ENCODE peak calls at places on chromosomes 16 and 17, in eight cellular contexts. V is IMR-90; Y is heart left ventricle; U is endodermal cell; C is tibial artery; M is neuronal stem cell; T is CD4-positive, alpha-beta T cell; J is lower lobe of right lung. Z is an unnamed sample. For H3K27me3, the result is how much of the 10 kb centered on the place peaks cover.

GRCh38 chr17:7515912-7516610 is 31.9 kb downstream of the POLR2A start:
- DNase-seq in M (no peak), Y (no peak), T (no peak), J (peak), V (no peak), C (no peak), U (no peak), Z (no peak)

GRCh38 chr17:69480197-69480596 is 65.7 kb downstream of the MAP2K6 start:
- DNase-seq in C (peak), T (no peak), M (no peak), Y (no peak), V (no peak), J (no peak), U (peak), Z (no peak)

GRCh38 chr17:50210249-50211225 is 9.1 kb upstream of the COL1A1 start:
- DNase-seq in T (no peak), C (peak), V (peak), U (peak), Y (peak), M (no peak), J (no peak), Z (peak)

GRCh38 chr17:66348605-66349165 is 46.3 kb downstream of the PRKCA start:
- DNase-seq in U (no peak), Y (peak), T (no peak), J (no peak), M (no peak), V (peak), C (no peak), Z (no peak)

GRCh38 chr16:30088832-30089624 is 2.7 kb downstream of the TBX6 start:
- DNase-seq in T (no peak), M (no peak), U (no peak), V (no peak), Y (no peak), C (no peak), J (no peak), Z (no peak)

GRCh38 chr17:17815062-17815406 is 21.8 kb downstream of the SREBF1 start:
- DNase-seq in T (no peak), U (no peak), M (no peak), J (no peak), C (no peak), Y (peak), V (no peak), Z (no peak)

GRCh38 chr17:65017375-65017774 is 39.2 kb downstream of the GNA13 start:
- DNase-seq in T (no peak), Y (no peak), J (no peak), C (no peak), U (no peak), V (no peak), M (no peak), Z (no peak)

GRCh38 chr16:68732068-68732680 is 4.9 kb upstream of the CDH1 start:
- DNase-seq in V (no peak), M (no peak), J (peak), Y (no peak), T (no peak), C (no peak), U (peak), Z (no peak)

GRCh38 chr17:63222655-63223054 is 223.5 kb downstream of the CYB561 start:
- DNase-seq in V (peak), C (no peak), U (no peak), Y (no peak), T (no peak), J (no peak), M (no peak), Z (no peak)

GRCh38 chr16:85363881-85364280 is 249.2 kb upstream of the GSE1 start:
- DNase-seq in M (no peak), J (no peak), Y (no peak), T (no peak), C (no peak), V (no peak), U (no peak), Z (no peak)

GRCh38 chr17:64938925-64939474 is 19.7 kb upstream of the LRRC37A3 start:
- DNase-seq in Y (peak), V (peak), T (no peak), U (peak), J (peak), M (no peak), C (peak), Z (peak)

GRCh38 chr17:81646869-81647600 is 9.3 kb downstream of the PDE6G start:
- DNase-seq in C (no peak), V (no peak), M (no peak), Y (no peak), T (no peak), J (no peak), U (no peak), Z (peak)

GRCh38 chr16:77449208-77449607 is 14.4 kb upstream of the ADAMTS18 start:
- DNase-seq in U (no peak), J (no peak), Y (no peak), C (no peak), M (no peak), V (no peak), T (no peak), Z (no peak)

GRCh38 chr17:48586355-48586924 is 3.6 kb downstream of the HOXB3 start:
- DNase-seq in U (peak), J (no peak), T (no peak), C (no peak), M (no peak), V (peak), Y (no peak), Z (no peak)

GRCh38 chr17:59620518-59621259 is 994 bp downstream of the CLTC start:
- DNase-seq in V (no peak), C (peak), M (no peak), J (peak), Y (peak), U (peak), T (peak), Z (peak)

GRCh38 chr17:15197229-15197628 is 67.9 kb downstream of the PMP22 start:
- DNase-seq in M (no peak), J (no peak), U (no peak), V (no peak), T (no peak), Y (no peak), C (no peak), Z (no peak)

GRCh38 chr17:9702916-9703780 is 57.8 kb downstream of the USP43 start:
- DNase-seq in M (no peak), T (no peak), Y (no peak), C (no peak), V (no peak), J (no peak), U (peak), Z (no peak)

GRCh38 chr17:1703063-1703462 is 7.1 kb downstream of the TLCD2 start:
- DNase-seq in Y (no peak), T (no peak), J (no peak), V (peak), U (no peak), M (no peak), C (no peak), Z (no peak)

GRCh38 chr16:55989569-55989907 is 114.4 kb upstream of the CES5A start:
- DNase-seq in U (no peak), M (no peak), C (no peak), V (no peak), T (no peak), J (no peak), Y (no peak), Z (no peak)

GRCh38 chr17:79595471-79595870 is 15.4 kb downstream of the RBFOX3 start:
- DNase-seq in T (no peak), M (no peak), Y (no peak), J (no peak), C (no peak), V (no peak), U (no peak), Z (no peak)
- H3K27me3 ChIP-seq in T (under half), M (under half), Y (half or more), J (half or more), C (under half), V (under half), U (under half), Z (under half)

GRCh38 chr17:71802663-71803062 is 318.2 kb upstream of the SOX9 start:
- DNase-seq in V (no peak), C (no peak), T (no peak), J (no peak), U (no peak), M (no peak), Y (no peak), Z (no peak)
- H3K27me3 ChIP-seq in V (under half), C (under half), T (under half), J (under half), U (under half), M (under half), Y (under half), Z (under half)

GRCh38 chr16:3036726-3037315 is at the start of gene BICDL2:
- DNase-seq in C (no peak), V (no peak), M (no peak), J (peak), T (no peak), U (peak), Y (no peak), Z (no peak)

GRCh38 chr16:3038256-3038655 is 1.5 kb upstream of the BICDL2 start:
- DNase-seq in T (no peak), Y (no peak), M (no peak), C (no peak), V (no peak), U (peak), J (no peak), Z (peak)

GRCh38 chr16:3035972-3036725 is 595 bp downstream of the BICDL2 start:
- DNase-seq in C (no peak), Y (no peak), J (peak), M (no peak), U (peak), V (no peak), T (no peak), Z (peak)

GRCh38 chr16:3035289-3035971 is 1.3 kb downstream of the BICDL2 start:
- DNase-seq in C (no peak), U (peak), V (no peak), J (no peak), M (no peak), T (no peak), Y (no peak), Z (peak)

DNA sequence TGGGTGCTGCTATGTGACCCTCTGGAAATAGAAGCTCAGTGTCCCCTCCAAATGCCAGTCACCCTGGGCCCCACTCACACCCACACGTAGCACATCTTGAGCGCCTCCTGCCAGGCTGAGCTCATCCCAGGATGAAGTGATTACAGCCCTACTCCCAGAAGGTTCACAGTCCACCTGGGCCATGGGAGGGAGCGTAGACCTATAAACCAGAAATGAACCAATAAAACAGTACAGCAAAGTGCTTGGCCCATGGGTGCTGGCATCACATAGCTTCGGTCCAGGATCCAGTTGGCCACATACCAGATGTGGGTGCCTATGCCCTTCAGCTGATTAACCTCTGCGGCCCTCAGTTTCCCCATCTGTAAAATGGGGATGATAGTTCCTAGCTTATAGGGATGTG is 2.2 kb upstream of the BICDL2 start:
- DNase-seq in U (no peak), J (no peak), V (no peak), T (no peak), M (no peak), C (no peak), Y (no peak), Z (no peak)
- H3K27me3 ChIP-seq in U (half or more), J (half or more), V (half or more), T (half or more), M (under half), C (under half), Y (half or more), Z (under half)

DNA sequence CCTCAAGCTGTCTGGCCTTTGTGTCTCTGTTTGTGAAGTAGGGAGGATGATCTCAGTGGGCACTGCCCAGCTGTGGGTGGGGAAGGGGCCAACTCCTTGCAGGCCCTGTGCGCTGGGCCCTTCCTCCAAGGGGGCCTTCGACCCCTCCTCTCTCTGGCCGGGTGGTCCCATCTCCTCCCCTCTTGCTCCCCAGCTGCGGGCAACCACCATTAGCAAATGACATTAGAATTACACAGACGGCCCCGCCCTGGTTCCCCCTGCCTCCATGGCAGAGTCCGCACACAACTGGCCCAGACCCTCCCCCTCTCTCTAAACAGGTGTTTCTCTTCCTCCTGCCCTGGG is 2.5 kb upstream of the SLC6A4 start:
- DNase-seq in C (no peak), V (no peak), T (no peak), M (no peak), J (no peak), U (no peak), Y (no peak), Z (no peak)
- H3K27me3 ChIP-seq in C (under half), V (half or more), T (half or more), M (under half), J (under half), U (half or more), Y (half or more), Z (under half)

GRCh38 chr17:34637548-34638525 is 58.5 kb downstream of the TMEM132E start:
- DNase-seq in C (peak), Y (peak), M (peak), T (peak), J (peak), V (peak), U (peak), Z (peak)
- H3K27me3 ChIP-seq in C (under half), Y (half or more), M (under half), T (under half), J (half or more), V (under half), U (half or more), Z (under half)

GRCh38 chr16:1286492-1287094 is 22.8 kb upstream of the UBE2I start:
- DNase-seq in J (no peak), U (no peak), T (no peak), V (no peak), Y (no peak), C (no peak), M (no peak), Z (peak)
- H3K27me3 ChIP-seq in J (half or more), U (under half), T (under half), V (half or more), Y (half or more), C (under half), M (under half), Z (under half)

GRCh38 chr16:706189-707061 is 824 bp upstream of the FBXL16 start:
- DNase-seq in U (peak), T (no peak), M (no peak), Y (no peak), J (no peak), V (no peak), C (no peak), Z (no peak)
- H3K27me3 ChIP-seq in U (half or more), T (half or more), M (under half), Y (half or more), J (half or more), V (half or more), C (under half), Z (under half)

DNA sequence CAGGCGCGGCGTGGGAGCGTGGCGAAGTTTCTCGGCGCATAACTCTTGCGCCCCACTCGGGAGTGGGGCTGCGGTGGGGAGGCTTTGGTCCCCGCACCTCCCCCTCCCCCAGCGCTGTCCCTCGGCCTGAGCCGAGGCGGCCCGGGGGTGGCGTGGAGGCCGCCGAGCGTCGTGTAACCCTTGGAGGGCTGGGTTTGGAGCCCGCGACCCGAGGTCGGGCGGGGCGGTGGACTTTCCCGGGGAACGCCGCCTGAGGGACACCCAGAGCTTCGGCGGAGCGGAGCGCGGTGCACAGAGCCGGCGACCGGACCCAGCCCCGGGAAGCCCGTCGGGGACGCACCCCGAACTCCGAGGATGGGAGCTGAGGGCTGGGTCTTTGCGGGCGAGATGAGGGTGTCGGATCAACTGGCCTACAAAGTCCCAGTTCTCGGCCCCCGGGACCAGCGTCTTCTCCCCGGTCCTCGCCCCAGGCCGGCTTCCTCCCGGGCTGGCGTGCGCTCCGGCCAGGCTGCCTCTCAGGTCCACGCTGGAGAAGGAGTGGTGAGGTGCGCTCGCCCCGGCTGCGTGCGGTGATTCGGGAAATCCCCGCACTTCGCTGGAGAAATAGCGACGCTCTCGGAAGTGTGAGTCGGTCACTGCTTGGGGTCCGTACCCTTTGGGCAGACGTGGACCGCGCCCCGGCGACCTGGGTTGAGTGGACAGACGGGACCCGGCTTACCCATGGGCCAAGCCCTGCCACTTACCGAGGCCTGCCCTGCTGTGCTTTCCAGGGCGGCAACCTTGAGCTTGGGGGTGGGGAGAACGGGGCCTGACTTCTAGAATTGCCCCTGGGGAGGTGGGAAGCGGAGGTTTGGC is 168.4 kb downstream of the RAB11FIP4 start:
- DNase-seq in U (peak), C (no peak), M (no peak), Y (peak), T (no peak), J (no peak), V (no peak), Z (peak)
- H3K27me3 ChIP-seq in U (half or more), C (under half), M (under half), Y (under half), T (under half), J (under half), V (under half), Z (under half)

GRCh38 chr17:39626671-39627169 is at the start of gene PPP1R1B:
- DNase-seq in T (no peak), U (peak), C (no peak), M (no peak), J (no peak), V (no peak), Y (no peak), Z (no peak)
- H3K27me3 ChIP-seq in T (under half), U (under half), C (under half), M (under half), J (under half), V (half or more), Y (under half), Z (under half)

GRCh38 chr17:80469667-80470066 is 6.7 kb downstream of the NPTX1 start:
- DNase-seq in J (no peak), Y (no peak), C (no peak), M (no peak), V (no peak), U (no peak), T (no peak), Z (no peak)

GRCh38 chr17:80468222-80468621 is 8.2 kb downstream of the NPTX1 start:
- DNase-seq in T (no peak), J (no peak), M (no peak), C (no peak), V (no peak), U (peak), Y (no peak), Z (no peak)

GRCh38 chr17:80471922-80472321 is 4.5 kb downstream of the NPTX1 start:
- DNase-seq in T (no peak), U (no peak), C (no peak), M (no peak), J (no peak), Y (no peak), V (no peak), Z (no peak)

GRCh38 chr17:80468781-80469533 is 7.5 kb downstream of the NPTX1 start:
- DNase-seq in V (no peak), J (no peak), T (no peak), C (no peak), U (no peak), M (no peak), Y (no peak), Z (no peak)

DNA sequence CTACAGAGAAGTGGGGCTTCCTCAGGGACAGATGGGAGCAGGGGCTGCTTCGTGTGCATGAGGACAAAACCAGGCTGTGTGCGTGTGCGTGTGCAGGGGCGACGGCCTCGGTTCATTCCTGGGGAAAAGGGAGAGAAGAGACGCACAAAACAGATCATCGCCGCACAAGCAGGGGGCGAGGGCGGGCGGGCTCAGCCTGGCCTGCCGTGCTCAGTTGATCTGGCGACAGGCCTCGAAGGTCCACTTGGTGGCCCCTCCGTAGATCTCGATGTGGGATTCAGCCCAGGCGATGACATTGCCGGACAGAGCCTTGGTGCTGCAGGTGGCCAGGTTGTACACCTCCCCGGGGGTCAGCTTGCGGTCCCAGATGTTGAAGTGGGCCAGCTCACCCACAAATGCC is 5.8 kb downstream of the NPTX1 start:
- DNase-seq in V (no peak), U (no peak), Y (no peak), C (no peak), M (no peak), T (no peak), J (no peak), Z (no peak)
- H3K27me3 ChIP-seq in V (under half), U (half or more), Y (half or more), C (under half), M (under half), T (half or more), J (half or more), Z (under half)